ENCODE peak calls at places on chromosomes 12 and 14, in five cellular contexts. T, E, S, N and M are unnamed samples.

GRCh38 chr12:124844411-124845397 is 19.0 kb downstream of the SCARB1 start:
- DNase-seq in N (no peak), S (no peak), E (no peak), T (no peak), M (no peak)

GRCh38 chr12:41264281-41264680 is 76.2 kb downstream of the PDZRN4 start:
- DNase-seq in S (no peak), N (peak), T (no peak), E (no peak), M (no peak)

GRCh38 chr12:97386133-97386581 is 76.4 kb upstream of the RMST start:
- DNase-seq in T (no peak), E (no peak), S (no peak), N (no peak), M (no peak)

GRCh38 chr14:99006271-99006670 is 265.7 kb downstream of the BCL11B start:
- DNase-seq in N (no peak), T (no peak), E (no peak), S (no peak), M (no peak)

GRCh38 chr12:42332301-42332894 is 6.4 kb downstream of the PPHLN1 start:
- DNase-seq in N (peak), S (peak), T (no peak), E (no peak), M (no peak)

GRCh38 chr12:115402443-115403170 is 718.6 kb upstream of the TBX3 start:
- DNase-seq in N (no peak), E (no peak), S (no peak), T (no peak), M (no peak)

GRCh38 chr12:46282829-46283228 is 14.0 kb upstream of the SLC38A1 start:
- DNase-seq in N (no peak), E (no peak), S (no peak), T (no peak), M (no peak)

GRCh38 chr12:76685246-76685678 is 78.7 kb upstream of the ZDHHC17 start:
- DNase-seq in T (no peak), E (no peak), S (no peak), N (no peak), M (peak)

GRCh38 chr14:22985894-22986507 is 3.6 kb upstream of the AJUBA start:
- DNase-seq in T (no peak), E (no peak), S (no peak), N (no peak), M (no peak)